ENCODE peak calls at places on chromosomes 11 and 22, in five cellular contexts. E is astrocyte, J is foreskin fibroblast, L is astrocyte of the cerebellum, O is tibial artery. K is an unnamed sample.

GRCh38 chr11:10415817-10416392 is 39.2 kb upstream of the AMPD3 start:
- DNase-seq in E (no peak), J (no peak), L (no peak), O (no peak), K (no peak)

GRCh38 chr11:26575946-26576345 is 3.9 kb upstream of the MUC15 start:
- DNase-seq in E (no peak), J (peak), L (no peak), O (no peak), K (no peak)

GRCh38 chr22:22941831-22942510 is 54.4 kb downstream of the IGLL5 start:
- DNase-seq in E (no peak), J (no peak), L (no peak), O (peak), K (no peak)

GRCh38 chr22:22245256-22245909 is 797 bp downstream of the VPREB1 start:
- DNase-seq in E (no peak), J (no peak), L (no peak), O (no peak), K (no peak)

GRCh38 chr22:22558972-22559603 is at the start of gene PRAME:
- DNase-seq in E (no peak), J (peak), L (no peak), O (no peak), K (peak)

GRCh38 chr11:11309906-11310305 is 43.1 kb downstream of the CSNK2A3 start:
- DNase-seq in E (no peak), J (no peak), L (no peak), O (no peak), K (no peak)

GRCh38 chr11:47714554-47715081 is 551 bp downstream of the AGBL2 start:
- DNase-seq in E (no peak), J (peak), L (no peak), O (peak), K (peak)

GRCh38 chr11:7088921-7089320 is at the start of gene RBMXL2:
- DNase-seq in E (no peak), J (peak), L (no peak), O (no peak), K (no peak)

GRCh38 chr11:7098235-7098832 is 9.5 kb downstream of the RBMXL2 start:
- DNase-seq in E (peak), J (peak), L (peak), O (no peak), K (peak)

GRCh38 chr22:25514436-25514835 is 50.0 kb upstream of the GRK3 start:
- DNase-seq in E (no peak), J (peak), L (no peak), O (no peak), K (no peak)

GRCh38 chr11:134752526-134752925 is 340.5 kb upstream of the B3GAT1 start:
- DNase-seq in E (no peak), J (no peak), L (no peak), O (no peak), K (no peak)

GRCh38 chr11:100774859-100775258 is 87.8 kb downstream of the ARHGAP42 start:
- DNase-seq in E (no peak), J (no peak), L (peak), O (no peak), K (no peak)

GRCh38 chr22:46965552-46966494 is 203.4 kb downstream of the TBC1D22A start:
- DNase-seq in E (no peak), J (peak), L (no peak), O (no peak), K (no peak)

GRCh38 chr11:111352935-111353695 is 26.0 kb downstream of the POU2AF1 start:
- DNase-seq in E (no peak), J (no peak), L (no peak), O (no peak), K (no peak)

GRCh38 chr11:130817608-130817944 is 98.7 kb downstream of the SNX19 start:
- DNase-seq in E (peak), J (peak), L (peak), O (no peak), K (peak)

GRCh38 chr11:77501748-77502147 is 27.9 kb upstream of the PAK1 start:
- DNase-seq in E (no peak), J (no peak), L (no peak), O (no peak), K (no peak)

GRCh38 chr22:24494535-24495364 is at the start of gene UPB1:
- DNase-seq in E (no peak), J (no peak), L (no peak), O (no peak), K (no peak)

GRCh38 chr11:92439133-92439532 is 214.5 kb downstream of the FAT3 start:
- DNase-seq in E (no peak), J (no peak), L (no peak), O (no peak), K (no peak)

GRCh38 chr11:117600976-117601708 is 195.9 kb downstream of the DSCAML1 start:
- DNase-seq in E (no peak), J (no peak), L (no peak), O (no peak), K (no peak)

GRCh38 chr22:41535244-41535643 is 9.0 kb downstream of the POLR3H start:
- DNase-seq in E (no peak), J (peak), L (no peak), O (no peak), K (no peak)

GRCh38 chr11:33701302-33701701 is 676 bp upstream of the C11orf91 start:
- DNase-seq in E (peak), J (peak), L (no peak), O (no peak), K (peak)

GRCh38 chr11:67406420-67406968 is 2.6 kb downstream of the TBC1D10C start:
- DNase-seq in E (no peak), J (no peak), L (no peak), O (no peak), K (no peak)
- H3K4me3 ChIP-seq in E (no peak), J (no peak), L (no peak), O (no peak), K (no peak)

GRCh38 chr22:30435674-30436126 is 10.1 kb downstream of the MTFP1 start:
- DNase-seq in E (no peak), J (no peak), L (no peak), O (no peak), K (no peak)

GRCh38 chr22:30438559-30438958 is 13.0 kb downstream of the MTFP1 start:
- DNase-seq in E (no peak), J (no peak), L (no peak), O (no peak), K (no peak)

GRCh38 chr22:30434775-30435315 is 9.3 kb downstream of the MTFP1 start:
- DNase-seq in E (no peak), J (no peak), L (no peak), O (no peak), K (no peak)

GRCh38 chr22:30433773-30434172 is 8.2 kb downstream of the MTFP1 start:
- DNase-seq in E (no peak), J (no peak), L (no peak), O (no peak), K (no peak)

GRCh38 chr22:30436196-30436595 is 10.6 kb downstream of the MTFP1 start:
- DNase-seq in E (no peak), J (no peak), L (no peak), O (no peak), K (no peak)
- H3K4me3 ChIP-seq in E (no peak), J (no peak), L (no peak), O (no peak), K (no peak)

DNA sequence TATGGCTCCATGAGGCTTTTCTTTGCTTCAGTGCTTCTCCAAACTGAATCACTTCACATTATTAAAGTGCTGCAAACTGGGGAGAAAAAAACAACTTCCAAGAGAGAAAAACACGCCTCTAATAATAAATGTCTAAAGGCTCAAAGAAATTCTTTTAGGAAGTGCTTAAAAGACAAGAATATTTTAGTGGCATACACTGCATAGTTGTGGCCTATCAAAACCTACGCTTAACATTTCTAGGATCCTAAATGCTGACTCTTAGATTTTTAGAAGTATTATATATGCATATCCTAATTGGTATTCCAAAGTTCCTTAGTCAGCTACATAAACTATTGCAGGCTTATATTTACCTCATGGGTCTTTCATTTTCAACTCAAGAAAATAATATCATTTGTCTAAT is 879.0 kb upstream of the CCDC90B start:
- DNase-seq in E (peak), J (no peak), L (peak), O (no peak), K (peak)
- H3K4me3 ChIP-seq in E (no peak), J (no peak), L (no peak), O (no peak), K (no peak)

DNA sequence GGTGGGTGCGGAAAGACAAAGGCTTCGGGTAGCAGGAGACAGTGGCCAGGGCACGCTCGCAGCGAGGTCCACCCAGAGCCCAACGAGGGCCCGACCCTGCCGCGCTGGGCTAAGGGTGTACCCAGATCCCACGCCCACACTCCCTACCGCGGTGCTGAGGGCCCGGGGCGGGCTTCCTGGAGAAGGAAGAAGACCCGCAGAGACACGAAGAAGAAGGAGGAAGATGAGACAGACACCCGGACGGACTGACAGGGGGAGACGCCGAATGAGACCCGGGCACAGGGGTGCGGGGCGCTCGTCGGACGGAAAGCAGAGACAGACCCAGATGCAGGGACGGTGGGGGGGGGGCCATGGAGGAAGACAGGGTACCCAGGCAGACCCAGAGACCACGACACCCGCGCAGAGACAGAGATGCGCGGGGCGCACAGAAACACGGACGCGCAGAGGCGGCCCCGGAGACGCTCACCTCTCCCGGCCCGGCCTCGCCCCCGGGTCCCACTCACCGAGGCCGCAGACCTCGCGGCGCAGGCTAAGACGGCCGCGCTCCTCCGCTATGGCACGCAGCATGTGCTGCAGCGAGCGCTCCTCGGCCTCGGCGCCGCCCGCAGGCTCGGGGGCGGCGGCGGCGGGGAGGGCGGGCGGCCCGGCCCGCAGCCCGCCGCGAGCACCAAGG is 421 bp downstream of the KIAA0930 start:
- DNase-seq in E (no peak), J (peak), L (no peak), O (no peak), K (no peak)
- H3K4me3 ChIP-seq in E (peak), J (peak), L (peak), O (peak), K (peak)

GRCh38 chr11:128535468-128536457 is 51.6 kb downstream of the ETS1 start:
- DNase-seq in E (no peak), J (peak), L (no peak), O (no peak), K (no peak)
- H3K4me3 ChIP-seq in E (no peak), J (no peak), L (no peak), O (no peak), K (no peak)

GRCh38 chr22:19691007-19691720 is 23.1 kb upstream of the SEPTIN5 start:
- DNase-seq in E (no peak), J (no peak), L (no peak), O (no peak), K (no peak)
- H3K4me3 ChIP-seq in E (peak), J (no peak), L (no peak), O (no peak), K (peak)